ENCODE peak calls at places on chromosomes 6 and 20, in six cellular contexts. One of them, this sample, is unnamed.

GRCh38 chr20:41654884-41655283 is 36.7 kb upstream of the CHD6 start:
- DNase-seq in A549: no peak
- DNase-seq in H1: no peak
- DNase-seq in HepG2: no peak
- DNase-seq in GM12878: no peak
- DNase-seq in SK-N-SH: no peak
- DNase-seq in this sample: no peak

GRCh38 chr20:51402201-51402600 is 140.3 kb downstream of the NFATC2 start:
- DNase-seq in HepG2: no peak
- DNase-seq in SK-N-SH: no peak
- DNase-seq in GM12878: no peak
- DNase-seq in A549: no peak
- DNase-seq in H1: no peak
- DNase-seq in this sample: no peak

GRCh38 chr6:143561105-143561704 is 49.7 kb upstream of the FUCA2 start:
- DNase-seq in H1: no peak
- DNase-seq in HepG2: no peak
- DNase-seq in GM12878: no peak
- DNase-seq in SK-N-SH: no peak
- DNase-seq in A549: no peak
- DNase-seq in this sample: no peak

GRCh38 chr20:62740286-62741141 is 31.9 kb downstream of the NTSR1 start:
- DNase-seq in HepG2: peak
- DNase-seq in H1: no peak
- DNase-seq in A549: peak
- DNase-seq in GM12878: peak
- DNase-seq in SK-N-SH: no peak
- DNase-seq in this sample: peak

GRCh38 chr6:123529843-123530242 is 106.9 kb downstream of the TRDN start:
- DNase-seq in HepG2: no peak
- DNase-seq in SK-N-SH: no peak
- DNase-seq in H1: no peak
- DNase-seq in A549: peak
- DNase-seq in GM12878: no peak
- DNase-seq in this sample: peak

GRCh38 chr6:115058414-115059211 is 715.8 kb upstream of the HS3ST5 start:
- DNase-seq in HepG2: no peak
- DNase-seq in SK-N-SH: no peak
- DNase-seq in A549: no peak
- DNase-seq in H1: no peak
- DNase-seq in GM12878: no peak
- DNase-seq in this sample: no peak

GRCh38 chr6:55958790-55959189 is 83.4 kb upstream of the BMP5 start:
- DNase-seq in GM12878: no peak
- DNase-seq in H1: no peak
- DNase-seq in SK-N-SH: peak
- DNase-seq in HepG2: no peak
- DNase-seq in A549: no peak
- DNase-seq in this sample: no peak

GRCh38 chr6:11701568-11701967 is 77.0 kb downstream of the ADTRP start:
- DNase-seq in HepG2: no peak
- DNase-seq in A549: no peak
- DNase-seq in GM12878: no peak
- DNase-seq in SK-N-SH: no peak
- DNase-seq in H1: no peak
- DNase-seq in this sample: no peak

GRCh38 chr6:32843979-32844838 is at the start of gene PSMB8:
- DNase-seq in GM12878: peak
- DNase-seq in A549: peak
- DNase-seq in SK-N-SH: peak
- DNase-seq in H1: peak
- DNase-seq in HepG2: peak
- DNase-seq in this sample: peak

GRCh38 chr6:21802611-21802899 is 209.0 kb downstream of the SOX4 start:
- DNase-seq in HepG2: no peak
- DNase-seq in SK-N-SH: no peak
- DNase-seq in H1: no peak
- DNase-seq in A549: no peak
- DNase-seq in GM12878: no peak
- DNase-seq in this sample: no peak

GRCh38 chr20:62739581-62740285 is 31.1 kb downstream of the NTSR1 start:
- DNase-seq in A549: no peak
- DNase-seq in GM12878: no peak
- DNase-seq in SK-N-SH: no peak
- DNase-seq in H1: no peak
- DNase-seq in HepG2: no peak
- DNase-seq in this sample: no peak

GRCh38 chr6:127366281-127367022 is 23.0 kb upstream of the ECHDC1 start:
- DNase-seq in HepG2: no peak
- DNase-seq in H1: no peak
- DNase-seq in GM12878: no peak
- DNase-seq in A549: peak
- DNase-seq in SK-N-SH: no peak
- DNase-seq in this sample: peak

GRCh38 chr6:2979819-2980464 is 8.6 kb upstream of the SERPINB6 start:
- DNase-seq in A549: peak
- DNase-seq in GM12878: no peak
- DNase-seq in H1: no peak
- DNase-seq in SK-N-SH: no peak
- DNase-seq in HepG2: no peak
- DNase-seq in this sample: peak

GRCh38 chr6:75526502-75527127 is 33.0 kb upstream of the FILIP1 start:
- DNase-seq in HepG2: peak
- DNase-seq in GM12878: peak
- DNase-seq in SK-N-SH: peak
- DNase-seq in H1: no peak
- DNase-seq in A549: peak
- DNase-seq in this sample: peak

DNA sequence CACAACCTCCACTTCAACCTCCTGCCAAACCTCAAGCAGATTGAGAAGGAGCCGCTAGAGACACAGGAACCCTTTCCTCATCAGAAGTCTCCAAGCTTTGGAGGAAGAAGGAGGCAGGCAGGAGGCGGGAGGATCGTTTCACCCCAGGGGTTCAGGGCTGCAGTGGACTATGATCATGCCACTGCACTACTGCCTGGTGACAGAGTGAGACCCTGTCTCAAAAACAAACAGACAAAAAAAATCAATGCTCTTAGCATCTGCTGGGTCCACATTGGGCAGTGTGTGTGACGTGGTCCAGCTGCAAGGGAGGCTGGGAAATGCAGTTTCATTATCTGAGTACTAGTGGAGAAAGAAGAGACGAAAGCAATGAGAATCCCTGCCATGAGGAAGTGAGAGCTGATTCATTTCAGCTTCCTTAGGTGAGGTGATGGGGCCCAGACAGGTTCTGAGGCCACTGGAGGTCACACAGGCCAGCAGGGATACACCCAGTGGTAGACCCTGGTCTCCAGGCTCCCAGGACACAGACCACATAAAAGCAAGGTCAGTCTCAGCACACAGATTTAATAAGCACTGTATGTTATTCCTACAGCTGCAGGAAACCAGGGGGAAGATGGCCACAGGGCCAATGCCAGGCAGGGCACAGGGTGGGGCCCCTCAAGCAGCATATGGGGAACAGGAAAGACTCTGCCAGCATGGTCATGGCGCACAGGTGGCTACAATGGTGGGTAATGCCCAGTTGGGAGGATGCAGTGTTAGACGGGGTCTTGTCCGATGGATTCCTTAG is 4.3 kb downstream of the GFRA4 start:
- DNase-seq in A549: no peak
- DNase-seq in SK-N-SH: no peak
- DNase-seq in HepG2: peak
- DNase-seq in H1: no peak
- DNase-seq in GM12878: peak
- DNase-seq in this sample: no peak
- TF ChIP-seq CHD2 in A549: no peak
- TF ChIP-seq CHD2 in SK-N-SH: no peak
- TF ChIP-seq CHD2 in HepG2: no peak
- TF ChIP-seq CHD2 in H1: no peak
- TF ChIP-seq CHD2 in GM12878: no peak
- TF ChIP-seq CHD2 in this sample: no peak

GRCh38 chr20:33655164-33655563 is 7.0 kb upstream of the C20orf144 start:
- DNase-seq in SK-N-SH: no peak
- DNase-seq in H1: no peak
- DNase-seq in A549: no peak
- DNase-seq in GM12878: no peak
- DNase-seq in HepG2: no peak
- DNase-seq in this sample: no peak

GRCh38 chr20:33658510-33658909 is 3.6 kb upstream of the C20orf144 start:
- DNase-seq in A549: no peak
- DNase-seq in GM12878: no peak
- DNase-seq in HepG2: no peak
- DNase-seq in SK-N-SH: peak
- DNase-seq in H1: no peak
- DNase-seq in this sample: no peak

GRCh38 chr20:33656010-33656782 is 5.9 kb upstream of the C20orf144 start:
- DNase-seq in A549: no peak
- DNase-seq in HepG2: no peak
- DNase-seq in SK-N-SH: peak
- DNase-seq in GM12878: no peak
- DNase-seq in H1: no peak
- DNase-seq in this sample: no peak

GRCh38 chr20:33657704-33658095 is 4.4 kb upstream of the C20orf144 start:
- DNase-seq in SK-N-SH: peak
- DNase-seq in GM12878: no peak
- DNase-seq in A549: no peak
- DNase-seq in HepG2: no peak
- DNase-seq in H1: no peak
- DNase-seq in this sample: no peak

DNA sequence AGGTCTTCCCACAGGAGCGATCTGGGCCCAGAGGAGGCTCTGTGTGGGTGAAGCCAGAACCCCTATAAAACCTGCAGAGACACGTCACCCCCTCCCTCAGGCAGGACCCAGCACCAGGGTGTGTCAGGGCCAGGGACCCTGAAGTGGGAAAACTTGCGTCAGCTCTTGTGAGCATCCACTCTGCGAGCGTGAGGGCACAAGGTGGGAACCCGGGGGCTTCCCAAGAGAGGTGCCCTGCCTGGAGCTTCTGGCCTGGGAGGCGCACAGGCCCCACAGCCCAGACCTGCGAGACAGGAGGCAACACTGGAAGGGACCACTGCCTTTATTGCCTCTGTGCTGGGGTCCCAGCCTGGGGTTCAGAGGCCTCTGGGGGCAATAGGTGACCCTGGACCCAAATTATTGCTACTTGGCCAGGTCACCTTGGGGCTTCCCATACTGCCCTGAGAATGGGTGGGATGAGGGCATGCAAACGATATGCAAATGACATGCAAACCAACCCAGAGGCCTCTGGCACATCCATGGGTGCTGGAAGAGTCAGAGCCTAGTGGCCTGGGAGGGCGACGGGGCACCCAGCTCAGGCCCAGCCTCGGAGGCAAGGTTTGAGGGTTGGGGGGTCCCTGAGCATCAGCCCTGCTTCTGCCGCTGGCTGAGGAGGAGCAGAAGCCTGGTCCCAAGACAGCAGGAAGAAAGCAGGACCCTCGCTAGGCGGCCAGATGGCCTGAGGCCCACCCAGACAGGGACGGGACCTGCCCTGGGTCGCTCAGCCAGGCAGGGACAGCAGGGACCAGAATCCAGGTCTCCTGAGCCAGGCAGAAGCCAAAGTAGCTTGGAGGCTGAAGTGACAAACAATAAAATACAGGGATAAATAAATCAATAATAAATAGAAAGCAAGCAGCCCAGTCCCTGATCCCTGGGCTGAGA is 5.1 kb upstream of the C20orf144 start:
- DNase-seq in A549: no peak
- DNase-seq in HepG2: no peak
- DNase-seq in SK-N-SH: no peak
- DNase-seq in H1: no peak
- DNase-seq in GM12878: no peak
- DNase-seq in this sample: no peak
- TF ChIP-seq CHD2 in A549: no peak
- TF ChIP-seq CHD2 in HepG2: no peak
- TF ChIP-seq CHD2 in SK-N-SH: no peak
- TF ChIP-seq CHD2 in H1: no peak
- TF ChIP-seq CHD2 in GM12878: no peak
- TF ChIP-seq CHD2 in this sample: no peak

DNA sequence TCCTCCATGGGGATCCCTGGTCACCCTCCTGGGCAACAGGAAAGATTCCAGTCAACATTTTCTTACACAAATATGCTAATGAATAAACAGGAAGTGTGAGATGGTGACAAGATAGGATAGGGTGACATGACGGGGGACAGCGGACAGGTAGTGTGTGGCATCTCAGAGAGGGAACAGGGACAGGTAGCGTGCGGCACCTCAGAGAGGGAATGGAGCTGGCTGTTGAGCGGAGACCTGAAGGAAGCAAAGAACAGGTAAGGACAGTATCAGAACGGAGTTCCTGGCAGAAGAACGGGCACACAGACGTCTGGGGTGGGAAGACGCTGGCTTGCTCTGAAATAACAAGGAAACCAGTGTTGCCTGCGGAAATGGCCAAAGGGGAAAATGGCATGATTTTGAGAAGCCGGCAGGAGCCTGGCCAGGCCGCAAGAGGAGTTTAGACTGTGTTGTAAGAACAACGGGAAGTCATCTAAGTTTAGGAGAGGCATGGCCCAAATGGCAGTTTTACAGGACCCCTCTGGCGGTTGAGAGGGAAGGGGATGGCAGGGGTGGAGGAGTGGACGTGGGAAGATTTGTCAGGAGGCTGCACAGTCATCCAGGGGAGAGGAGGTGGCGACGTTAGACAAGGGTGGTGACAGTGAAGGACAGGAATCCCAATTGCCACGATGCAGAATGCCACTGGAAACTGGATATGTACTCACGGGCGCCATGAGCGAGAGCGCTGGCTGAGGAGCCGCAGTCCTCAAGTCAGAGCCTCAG is 111.6 kb downstream of the JPH2 start:
- DNase-seq in HepG2: no peak
- DNase-seq in H1: no peak
- DNase-seq in SK-N-SH: no peak
- DNase-seq in GM12878: no peak
- DNase-seq in A549: no peak
- DNase-seq in this sample: no peak
- TF ChIP-seq CHD2 in HepG2: no peak
- TF ChIP-seq CHD2 in H1: no peak
- TF ChIP-seq CHD2 in SK-N-SH: no peak
- TF ChIP-seq CHD2 in GM12878: no peak
- TF ChIP-seq CHD2 in A549: no peak
- TF ChIP-seq CHD2 in this sample: no peak

GRCh38 chr6:79802657-79803310 is 144.6 kb downstream of the ELOVL4 start:
- DNase-seq in SK-N-SH: no peak
- DNase-seq in A549: no peak
- DNase-seq in HepG2: no peak
- DNase-seq in H1: no peak
- DNase-seq in GM12878: no peak
- DNase-seq in this sample: no peak

GRCh38 chr6:79803917-79804316 is 143.4 kb downstream of the ELOVL4 start:
- DNase-seq in A549: no peak
- DNase-seq in SK-N-SH: no peak
- DNase-seq in H1: no peak
- DNase-seq in GM12878: no peak
- DNase-seq in HepG2: no peak
- DNase-seq in this sample: no peak

GRCh38 chr6:79808846-79809245 is 138.5 kb downstream of the ELOVL4 start:
- DNase-seq in HepG2: no peak
- DNase-seq in GM12878: no peak
- DNase-seq in SK-N-SH: no peak
- DNase-seq in A549: no peak
- DNase-seq in H1: no peak
- DNase-seq in this sample: no peak

GRCh38 chr6:79801362-79801761 is 146.0 kb downstream of the ELOVL4 start:
- DNase-seq in SK-N-SH: no peak
- DNase-seq in GM12878: no peak
- DNase-seq in H1: no peak
- DNase-seq in HepG2: no peak
- DNase-seq in A549: no peak
- DNase-seq in this sample: no peak

GRCh38 chr6:79804732-79805131 is 142.6 kb downstream of the ELOVL4 start:
- DNase-seq in HepG2: no peak
- DNase-seq in A549: no peak
- DNase-seq in GM12878: no peak
- DNase-seq in H1: no peak
- DNase-seq in SK-N-SH: no peak
- DNase-seq in this sample: no peak
- TF ChIP-seq CHD2 in HepG2: no peak
- TF ChIP-seq CHD2 in A549: no peak
- TF ChIP-seq CHD2 in GM12878: no peak
- TF ChIP-seq CHD2 in H1: no peak
- TF ChIP-seq CHD2 in SK-N-SH: no peak
- TF ChIP-seq CHD2 in this sample: no peak